ENCODE peak calls at places on chromosomes 7 and 10, in four cellular contexts. A is K562, Q is H1, H is GM12878. P is an unnamed sample.

GRCh38 chr10:118638680-118639079 is 43.2 kb upstream of the PRLHR start:
- DNase-seq in A (no peak), H (no peak), Q (no peak), P (no peak)

GRCh38 chr10:45209888-45210287 is 105.5 kb downstream of the OR13A1 start:
- DNase-seq in A (no peak), Q (no peak), H (no peak), P (no peak)

GRCh38 chr7:123846217-123846891 is 1.4 kb downstream of the HYAL4 start:
- DNase-seq in H (peak), A (no peak), Q (no peak), P (no peak)

GRCh38 chr10:95415631-95416031 is 124.8 kb upstream of the PDLIM1 start:
- DNase-seq in Q (no peak), A (no peak), H (no peak), P (no peak)

GRCh38 chr10:77041636-77042258 is 595.9 kb downstream of the KCNMA1 start:
- DNase-seq in H (no peak), A (no peak), Q (no peak), P (no peak)

GRCh38 chr7:2170576-2171521 is 61.9 kb downstream of the MAD1L1 start:
- DNase-seq in Q (no peak), A (peak), H (no peak), P (no peak)

GRCh38 chr10:90916392-90917110 is 4.3 kb downstream of the ANKRD1 start:
- DNase-seq in Q (no peak), A (no peak), H (no peak), P (no peak)

GRCh38 chr10:14611971-14612693 is 162.6 kb downstream of the FAM107B start:
- DNase-seq in H (no peak), Q (no peak), A (no peak), P (no peak)

GRCh38 chr7:35734001-35734483 is 39.1 kb upstream of the HERPUD2 start:
- DNase-seq in A (no peak), Q (no peak), H (no peak), P (no peak)

GRCh38 chr10:58557714-58558113 is 45.0 kb downstream of the BICC1 start:
- DNase-seq in H (no peak), A (no peak), Q (no peak), P (no peak)

GRCh38 chr7:78523903-78524302 is 725.3 kb downstream of the PHTF2 start:
- DNase-seq in Q (no peak), H (no peak), A (peak), P (no peak)

GRCh38 chr10:70974351-70974901 is 86.1 kb upstream of the PCBD1 start:
- DNase-seq in A (peak), H (no peak), Q (no peak), P (no peak)

GRCh38 chr7:77238703-77239136 is 39.1 kb upstream of the FGL2 start:
- DNase-seq in H (no peak), A (no peak), Q (no peak), P (no peak)

GRCh38 chr7:49438281-49438680 is 335.2 kb upstream of the VWC2 start:
- DNase-seq in H (no peak), A (no peak), Q (no peak), P (no peak)

GRCh38 chr10:97701438-97702064 is 12.0 kb upstream of the MARVELD1 start:
- DNase-seq in Q (no peak), A (peak), H (no peak), P (no peak)

GRCh38 chr7:12524794-12525386 is 45.6 kb upstream of the SCIN start:
- DNase-seq in A (peak), H (peak), Q (no peak), P (peak)

GRCh38 chr7:36036590-36036989 is 116.5 kb upstream of the EEPD1 start:
- DNase-seq in Q (no peak), A (no peak), H (no peak), P (no peak)

GRCh38 chr7:158367634-158367982 is 220.0 kb downstream of the PTPRN2 start:
- DNase-seq in Q (no peak), H (no peak), A (no peak), P (no peak)

GRCh38 chr10:52668024-52668423 is 104.6 kb downstream of the MBL2 start:
- DNase-seq in A (no peak), H (no peak), Q (no peak), P (no peak)

GRCh38 chr10:119368991-119369869 is 161.9 kb downstream of the GRK5 start:
- DNase-seq in A (no peak), H (no peak), Q (no peak), P (no peak)

GRCh38 chr7:98116656-98117461 is 10.2 kb downstream of the LMTK2 start:
- DNase-seq in Q (no peak), H (no peak), A (no peak), P (no peak)
- TF ChIP-seq JUND in Q (no peak), H (no peak), A (no peak), P (no peak)

GRCh38 chr10:75043256-75044121 is 68.0 kb upstream of the SAMD8 start:
- DNase-seq in Q (no peak), A (peak), H (no peak), P (no peak)
- TF ChIP-seq EGR1 in Q (no peak), A (no peak), H (peak), P (no peak)

GRCh38 chr7:28432105-28432504 is 19.8 kb downstream of the CREB5 start:
- DNase-seq in H (no peak), A (no peak), Q (no peak), P (no peak)
- TF ChIP-seq JUND in H (no peak), A (no peak), Q (no peak), P (no peak)

DNA sequence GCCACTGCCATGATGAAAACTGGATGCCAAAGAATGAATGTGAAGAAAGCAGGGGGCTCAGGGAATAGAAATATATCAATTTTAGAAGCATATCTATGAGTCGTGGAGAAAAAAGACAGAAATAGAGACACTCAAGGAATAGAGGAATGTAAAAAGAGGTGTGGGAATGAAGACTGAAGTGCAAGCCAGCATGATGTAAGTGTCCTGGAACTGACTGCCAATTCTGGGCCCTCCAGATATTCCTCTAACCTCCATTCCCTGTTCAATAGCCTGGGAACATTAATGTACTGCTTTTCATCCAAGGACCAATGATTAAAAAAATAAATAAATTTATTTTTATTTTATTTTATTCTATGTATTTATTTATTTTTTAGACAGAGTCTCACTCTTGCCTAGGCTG is 40.6 kb downstream of the NEBL start:
- DNase-seq in Q (no peak), H (no peak), A (no peak), P (no peak)
- TF ChIP-seq EGR1 in Q (no peak), H (no peak), A (no peak), P (no peak)

GRCh38 chr10:102595293-102595692 is 49.0 kb upstream of the TRIM8 start:
- DNase-seq in H (no peak), A (no peak), Q (no peak), P (no peak)

GRCh38 chr10:102597131-102597891 is 47.0 kb upstream of the TRIM8 start:
- DNase-seq in Q (no peak), A (no peak), H (no peak), P (no peak)

GRCh38 chr10:102595914-102596313 is 48.4 kb upstream of the TRIM8 start:
- DNase-seq in A (no peak), H (no peak), Q (no peak), P (no peak)

GRCh38 chr10:102593804-102594079 is 50.5 kb upstream of the TRIM8 start:
- DNase-seq in A (no peak), Q (no peak), H (no peak), P (no peak)

DNA sequence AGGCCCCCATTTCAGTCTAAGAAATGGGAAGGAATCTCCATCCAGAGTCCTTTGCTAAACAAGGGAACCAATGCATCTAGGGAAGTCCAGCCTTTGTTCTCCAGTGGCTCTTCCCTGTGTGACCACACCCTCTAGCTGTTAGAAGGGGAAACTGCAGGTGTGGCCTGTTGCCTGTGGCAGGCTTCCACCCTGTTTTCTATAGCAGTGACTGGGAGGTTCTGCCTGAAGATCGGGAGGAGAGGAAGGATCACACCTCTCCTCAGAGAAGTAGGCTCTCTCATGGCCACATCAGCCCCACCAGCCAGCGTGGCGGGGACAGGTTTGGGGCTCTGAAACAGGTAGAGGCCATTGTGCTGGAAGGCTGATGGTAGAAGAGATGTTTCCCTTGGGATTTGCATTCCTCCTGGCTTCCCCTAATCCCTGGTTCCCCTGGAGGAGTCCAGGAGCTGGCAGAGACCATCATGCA is 47.7 kb upstream of the TRIM8 start:
- DNase-seq in A (peak), H (no peak), Q (no peak), P (peak)
- TF ChIP-seq JUND in A (no peak), H (no peak), Q (no peak), P (no peak)